ENCODE peak calls at places on chromosome 12, in five cellular contexts. G is stimulated activated CD4-positive, alpha-beta T cell treated with anti-CD3 and anti-CD28 coated beads, Interleukin-12 subunit alpha, Interleukin-12 subunit beta, amount 100 ng/mL, for 4 hours; W is mucosa of gallbladder; Y is activated effector memory CD4-positive, alpha-beta T cell treated with anti-CD3 and anti-CD28 coated beads, Interleukin-2, amount 50 U/mL, for 16 hours; R is M059J. Q is an unnamed sample.

GRCh38 chr12:65825573-65826512 is 1.6 kb downstream of the HMGA2 start:
- DNase-seq in G (peak; percentile 6), W (no peak), Y (no peak), R (peak; percentile 52), Q (peak; percentile 58)

GRCh38 chr12:124321040-124321481 is 26.2 kb downstream of the RFLNA start:
- DNase-seq in G (peak; percentile 65), W (peak; percentile 63), Y (peak; percentile 86), R (peak; percentile 54), Q (peak; percentile 73)

GRCh38 chr12:6375269-6376078 is at the start of gene SCNN1A:
- DNase-seq in G (no peak), W (peak; percentile 68), Y (peak; percentile 54), R (no peak), Q (peak; percentile 92)

GRCh38 chr12:20270557-20270956 is 97.8 kb upstream of the PDE3A start:
- DNase-seq in G (no peak), W (no peak), Y (no peak), R (no peak), Q (no peak)

GRCh38 chr12:124646385-124647230 is 79.2 kb upstream of the NCOR2 start:
- DNase-seq in G (peak; percentile 69), W (no peak), Y (peak; percentile 80), R (no peak), Q (no peak)

GRCh38 chr12:69779928-69780327 is 41.3 kb downstream of the RAB3IP start:
- DNase-seq in G (no peak), W (no peak), Y (no peak), R (peak; percentile 11), Q (no peak)

GRCh38 chr12:124188561-124189405 is 106.1 kb upstream of the RFLNA start:
- DNase-seq in G (no peak), W (peak; percentile 69), Y (no peak), R (peak; percentile 71), Q (no peak)

GRCh38 chr12:124448955-124449622 is 118.3 kb downstream of the NCOR2 start:
- DNase-seq in G (no peak), W (no peak), Y (no peak), R (no peak), Q (no peak)

GRCh38 chr12:75585309-75585708 is 73.9 kb upstream of the KRR1 start:
- DNase-seq in G (no peak), W (no peak), Y (no peak), R (peak; percentile 80), Q (no peak)

GRCh38 chr12:202081-202731 is 11.8 kb downstream of the SLC6A12 start:
- DNase-seq in G (no peak), W (no peak), Y (no peak), R (no peak), Q (no peak)

GRCh38 chr12:10960260-10960659 is 21.2 kb upstream of the TAS2R14 start:
- DNase-seq in G (no peak), W (no peak), Y (no peak), R (no peak), Q (no peak)

GRCh38 chr12:130953783-130954543 is at the start of gene ADGRD1:
- DNase-seq in G (no peak), W (peak; percentile 66), Y (no peak), R (no peak), Q (no peak)

GRCh38 chr12:2356601-2357125 is 303.9 kb downstream of the CACNA1C start:
- DNase-seq in G (no peak), W (no peak), Y (peak; percentile 45), R (no peak), Q (no peak)

GRCh38 chr12:120759591-120760348 is 34.1 kb downstream of the ACADS start:
- DNase-seq in G (no peak), W (no peak), Y (no peak), R (no peak), Q (no peak)

GRCh38 chr12:119666900-119667576 is 895 bp upstream of the PRKAB1 start:
- DNase-seq in G (no peak), W (no peak), Y (no peak), R (no peak), Q (no peak)

GRCh38 chr12:106032141-106032925 is 106.4 kb downstream of the NUAK1 start:
- DNase-seq in G (no peak), W (no peak), Y (no peak), R (peak; percentile 49), Q (no peak)

Q was measured in left colon.